ENCODE peak calls at places on chromosome 18, in six cellular contexts. One of them, this sample, is unnamed.

GRCh38 chr18:24999650-25000267 is 352.2 kb downstream of the ZNF521 start:
- DNase-seq in GM23338: no peak
- DNase-seq in body of pancreas: no peak
- DNase-seq in pancreas: no peak
- DNase-seq in fibroblast of pulmonary artery: no peak
- DNase-seq in sigmoid colon: no peak
- DNase-seq in this sample: no peak

GRCh38 chr18:77133920-77134496 is 1.4 kb upstream of the MBP start:
- DNase-seq in GM23338: no peak
- DNase-seq in body of pancreas: no peak
- DNase-seq in pancreas: no peak
- DNase-seq in fibroblast of pulmonary artery: no peak
- DNase-seq in sigmoid colon: peak; percentile 83
- DNase-seq in this sample: no peak

GRCh38 chr18:39455300-39455699 is 1889.7 kb upstream of the CELF4 start:
- DNase-seq in GM23338: no peak
- DNase-seq in body of pancreas: no peak
- DNase-seq in pancreas: no peak
- DNase-seq in fibroblast of pulmonary artery: peak; percentile 77
- DNase-seq in sigmoid colon: no peak
- DNase-seq in this sample: no peak

GRCh38 chr18:76491801-76492668 is 3.0 kb downstream of the ZNF516 start:
- DNase-seq in GM23338: peak; percentile 58
- DNase-seq in body of pancreas: peak; percentile 49
- DNase-seq in pancreas: peak; percentile 42
- DNase-seq in fibroblast of pulmonary artery: peak; percentile 41
- DNase-seq in sigmoid colon: peak; percentile 77
- DNase-seq in this sample: peak; percentile 81

GRCh38 chr18:69567813-69568488 is 167.3 kb downstream of the DOK6 start:
- DNase-seq in GM23338: peak; percentile 59
- DNase-seq in body of pancreas: no peak
- DNase-seq in pancreas: no peak
- DNase-seq in fibroblast of pulmonary artery: peak; percentile 8
- DNase-seq in sigmoid colon: no peak
- DNase-seq in this sample: no peak

GRCh38 chr18:12460874-12461273 is 53.1 kb downstream of the PRELID3A start:
- DNase-seq in GM23338: no peak
- DNase-seq in body of pancreas: no peak
- DNase-seq in pancreas: no peak
- DNase-seq in fibroblast of pulmonary artery: peak; percentile 68
- DNase-seq in sigmoid colon: no peak
- DNase-seq in this sample: no peak

GRCh38 chr18:58965930-58966662 is 101.4 kb downstream of the ZNF532 start:
- DNase-seq in GM23338: no peak
- DNase-seq in body of pancreas: no peak
- DNase-seq in pancreas: no peak
- DNase-seq in fibroblast of pulmonary artery: no peak
- DNase-seq in sigmoid colon: no peak
- DNase-seq in this sample: no peak

GRCh38 chr18:48935433-48935774 is 15.4 kb downstream of the SMAD7 start:
- DNase-seq in GM23338: no peak
- DNase-seq in body of pancreas: no peak
- DNase-seq in pancreas: no peak
- DNase-seq in fibroblast of pulmonary artery: no peak
- DNase-seq in sigmoid colon: no peak
- DNase-seq in this sample: no peak

GRCh38 chr18:12377556-12378553 is 828 bp upstream of the AFG3L2 start:
- DNase-seq in GM23338: peak; percentile 98
- DNase-seq in body of pancreas: no peak
- DNase-seq in pancreas: no peak
- DNase-seq in fibroblast of pulmonary artery: no peak
- DNase-seq in sigmoid colon: no peak
- DNase-seq in this sample: no peak

GRCh38 chr18:54671291-54671881 is 80.3 kb downstream of the DYNAP start:
- DNase-seq in GM23338: peak; percentile 70
- DNase-seq in body of pancreas: no peak
- DNase-seq in pancreas: no peak
- DNase-seq in fibroblast of pulmonary artery: peak; percentile 63
- DNase-seq in sigmoid colon: no peak
- DNase-seq in this sample: no peak

GRCh38 chr18:31658670-31659573 is 25.5 kb downstream of the B4GALT6 start:
- DNase-seq in GM23338: no peak
- DNase-seq in body of pancreas: no peak
- DNase-seq in pancreas: no peak
- DNase-seq in fibroblast of pulmonary artery: no peak
- DNase-seq in sigmoid colon: no peak
- DNase-seq in this sample: no peak

GRCh38 chr18:56217406-56217805 is 421.0 kb downstream of the TXNL1 start:
- DNase-seq in GM23338: no peak
- DNase-seq in body of pancreas: no peak
- DNase-seq in pancreas: no peak
- DNase-seq in fibroblast of pulmonary artery: no peak
- DNase-seq in sigmoid colon: no peak
- DNase-seq in this sample: no peak

GRCh38 chr18:79789901-79790885 is 7.5 kb upstream of the KCNG2 start:
- DNase-seq in GM23338: no peak
- DNase-seq in body of pancreas: no peak
- DNase-seq in pancreas: no peak
- DNase-seq in fibroblast of pulmonary artery: no peak
- DNase-seq in sigmoid colon: peak; percentile 40
- DNase-seq in this sample: peak; percentile 92

GRCh38 chr18:48517048-48517447 is 21.8 kb upstream of the CTIF start:
- DNase-seq in GM23338: no peak
- DNase-seq in body of pancreas: no peak
- DNase-seq in pancreas: no peak
- DNase-seq in fibroblast of pulmonary artery: no peak
- DNase-seq in sigmoid colon: no peak
- DNase-seq in this sample: no peak

GRCh38 chr18:1094408-1094807 is 189.7 kb downstream of the ADCYAP1 start:
- DNase-seq in GM23338: no peak
- DNase-seq in body of pancreas: no peak
- DNase-seq in pancreas: no peak
- DNase-seq in fibroblast of pulmonary artery: peak; percentile 46
- DNase-seq in sigmoid colon: no peak
- DNase-seq in this sample: no peak

GRCh38 chr18:77008576-77009315 is 123.8 kb downstream of the MBP start:
- DNase-seq in GM23338: no peak
- DNase-seq in body of pancreas: no peak
- DNase-seq in pancreas: no peak
- DNase-seq in fibroblast of pulmonary artery: no peak
- DNase-seq in sigmoid colon: no peak
- DNase-seq in this sample: no peak

GRCh38 chr18:71727909-71728308 is 816.2 kb downstream of the CBLN2 start:
- DNase-seq in GM23338: no peak
- DNase-seq in body of pancreas: no peak
- DNase-seq in pancreas: no peak
- DNase-seq in fibroblast of pulmonary artery: no peak
- DNase-seq in sigmoid colon: no peak
- DNase-seq in this sample: no peak

GRCh38 chr18:31792580-31792911 is 31.9 kb upstream of the SLC25A52 start:
- DNase-seq in GM23338: no peak
- DNase-seq in body of pancreas: no peak
- DNase-seq in pancreas: no peak
- DNase-seq in fibroblast of pulmonary artery: no peak
- DNase-seq in sigmoid colon: no peak
- DNase-seq in this sample: no peak

GRCh38 chr18:63681449-63682381 is 20.0 kb upstream of the SERPINB3 start:
- DNase-seq in GM23338: no peak
- DNase-seq in body of pancreas: no peak
- DNase-seq in pancreas: no peak
- DNase-seq in fibroblast of pulmonary artery: no peak
- DNase-seq in sigmoid colon: no peak
- DNase-seq in this sample: no peak

GRCh38 chr18:80033181-80034067 is 810 bp upstream of the RBFA start:
- DNase-seq in GM23338: peak; percentile 84
- DNase-seq in body of pancreas: no peak
- DNase-seq in pancreas: no peak
- DNase-seq in fibroblast of pulmonary artery: peak; percentile 47
- DNase-seq in sigmoid colon: peak; percentile 79
- DNase-seq in this sample: peak; percentile 100

GRCh38 chr18:36333418-36333817 is 35.9 kb downstream of the FHOD3 start:
- DNase-seq in GM23338: no peak
- DNase-seq in body of pancreas: no peak
- DNase-seq in pancreas: no peak
- DNase-seq in fibroblast of pulmonary artery: peak; percentile 90
- DNase-seq in sigmoid colon: no peak
- DNase-seq in this sample: no peak

GRCh38 chr18:70422061-70422965 is 133.5 kb downstream of the SOCS6 start:
- DNase-seq in GM23338: no peak
- DNase-seq in body of pancreas: peak; percentile 62
- DNase-seq in pancreas: peak; percentile 44
- DNase-seq in fibroblast of pulmonary artery: peak; percentile 94
- DNase-seq in sigmoid colon: peak; percentile 84
- DNase-seq in this sample: no peak

DNA sequence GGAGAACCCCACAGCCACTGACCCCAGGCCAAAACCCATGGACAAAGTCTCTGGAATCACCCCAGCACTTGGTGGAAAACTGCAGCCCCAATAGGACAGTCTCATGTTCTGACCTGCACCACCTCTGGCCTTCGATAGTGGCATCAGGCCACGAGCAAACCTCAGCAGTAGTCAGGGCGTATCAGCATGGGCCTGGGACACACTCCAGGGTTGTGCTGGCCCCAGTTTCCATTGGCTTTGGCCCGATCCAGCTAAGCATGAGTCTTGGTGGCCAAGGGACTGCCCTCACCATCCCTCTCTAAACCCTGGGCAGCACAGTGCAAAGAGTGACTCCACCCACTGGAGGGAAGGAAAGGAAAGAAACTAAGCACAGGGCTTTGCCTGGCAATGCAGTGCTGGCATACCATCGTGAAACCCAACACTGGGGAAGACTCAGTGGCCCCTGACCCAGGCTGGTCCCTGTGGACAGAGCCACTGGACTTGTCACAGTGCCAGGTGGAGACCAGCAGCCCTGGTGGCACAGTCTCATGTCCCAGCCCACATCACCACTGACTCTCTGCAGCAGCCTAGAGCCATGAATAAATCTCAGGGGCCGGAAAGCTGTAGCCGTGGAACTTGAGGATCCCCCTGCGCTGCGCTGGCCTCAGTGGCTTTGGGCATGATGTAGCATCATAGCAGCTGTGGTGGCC is 46.3 kb downstream of the ZNF519 start:
- DNase-seq in GM23338: no peak
- DNase-seq in body of pancreas: no peak
- DNase-seq in pancreas: no peak
- DNase-seq in fibroblast of pulmonary artery: no peak
- DNase-seq in sigmoid colon: no peak
- DNase-seq in this sample: no peak
- TF ChIP-seq CTCF in GM23338: no peak
- TF ChIP-seq CTCF in body of pancreas: no peak
- TF ChIP-seq CTCF in pancreas: no peak
- TF ChIP-seq CTCF in fibroblast of pulmonary artery: no peak
- TF ChIP-seq CTCF in sigmoid colon: no peak
- TF ChIP-seq CTCF in this sample: no peak

DNA sequence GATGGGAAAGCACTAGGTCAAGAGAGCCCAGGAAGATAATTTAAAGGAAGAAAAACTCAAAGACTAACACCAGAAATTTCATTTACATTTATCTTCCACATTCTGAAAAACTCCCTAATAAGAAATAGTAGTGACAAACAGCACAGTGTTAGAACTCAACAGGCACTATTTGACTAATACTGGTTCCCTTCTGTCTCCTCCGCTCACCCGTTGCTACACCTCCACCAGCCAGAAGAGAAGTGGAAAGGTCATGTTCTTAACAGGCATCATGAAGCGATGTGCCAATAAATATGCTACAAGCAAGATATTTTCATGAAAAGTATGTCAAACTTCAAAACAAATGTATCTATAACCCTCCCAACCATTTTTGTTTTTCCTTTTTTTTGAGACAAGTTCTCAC is 5.7 kb downstream of the ROCK1 start:
- DNase-seq in GM23338: no peak
- DNase-seq in body of pancreas: no peak
- DNase-seq in pancreas: no peak
- DNase-seq in fibroblast of pulmonary artery: no peak
- DNase-seq in sigmoid colon: no peak
- DNase-seq in this sample: no peak
- TF ChIP-seq CTCF in GM23338: no peak
- TF ChIP-seq CTCF in body of pancreas: no peak
- TF ChIP-seq CTCF in pancreas: no peak
- TF ChIP-seq CTCF in fibroblast of pulmonary artery: no peak
- TF ChIP-seq CTCF in sigmoid colon: no peak
- TF ChIP-seq CTCF in this sample: no peak

DNA sequence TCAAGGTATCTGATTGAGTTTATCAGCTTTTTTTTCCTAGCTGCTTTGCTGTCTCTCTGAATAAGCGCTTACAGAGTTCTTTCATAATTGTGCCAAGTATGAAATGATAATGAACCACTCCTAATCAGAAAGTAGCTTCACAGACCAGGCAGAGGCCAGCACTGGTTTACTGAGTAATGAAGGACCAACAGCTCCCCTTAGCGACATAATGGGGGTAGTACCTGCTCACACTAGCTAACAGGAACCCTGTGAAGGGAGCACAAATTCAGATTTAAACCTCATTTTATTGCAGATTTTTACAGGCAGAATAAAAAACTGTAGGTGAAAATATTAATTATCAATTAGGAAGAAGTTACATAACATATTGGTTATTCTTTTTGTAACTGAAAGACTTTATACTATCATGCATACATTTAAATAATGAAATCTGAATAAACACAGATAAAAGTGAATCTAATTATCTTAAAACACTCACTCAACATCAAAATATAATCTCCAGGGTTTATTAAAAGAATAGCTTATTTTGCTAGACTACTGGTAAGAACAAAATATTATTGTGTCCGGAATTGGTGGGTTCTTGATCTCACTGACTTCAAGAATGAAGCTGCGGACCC is 53.7 kb upstream of the LRRC30 start:
- DNase-seq in GM23338: peak; percentile 72
- DNase-seq in body of pancreas: peak; percentile 55
- DNase-seq in pancreas: no peak
- DNase-seq in fibroblast of pulmonary artery: peak; percentile 92
- DNase-seq in sigmoid colon: peak; percentile 74
- DNase-seq in this sample: no peak
- TF ChIP-seq CTCF in GM23338: peak; percentile 90
- TF ChIP-seq CTCF in body of pancreas: peak; percentile 32
- TF ChIP-seq CTCF in pancreas: peak; percentile 25
- TF ChIP-seq CTCF in fibroblast of pulmonary artery: peak; percentile 90
- TF ChIP-seq CTCF in sigmoid colon: peak; percentile 49
- TF ChIP-seq CTCF in this sample: peak; percentile 95

GRCh38 chr18:21742323-21742687 is 1.7 kb downstream of the MIB1 start:
- DNase-seq in GM23338: no peak
- DNase-seq in body of pancreas: no peak
- DNase-seq in pancreas: no peak
- DNase-seq in fibroblast of pulmonary artery: peak; percentile 11
- DNase-seq in sigmoid colon: no peak
- DNase-seq in this sample: no peak

GRCh38 chr18:21747268-21747667 is 6.7 kb downstream of the MIB1 start:
- DNase-seq in GM23338: no peak
- DNase-seq in body of pancreas: no peak
- DNase-seq in pancreas: no peak
- DNase-seq in fibroblast of pulmonary artery: no peak
- DNase-seq in sigmoid colon: no peak
- DNase-seq in this sample: no peak

GRCh38 chr18:21747764-21748693 is 7.4 kb downstream of the MIB1 start:
- DNase-seq in GM23338: no peak
- DNase-seq in body of pancreas: no peak
- DNase-seq in pancreas: no peak
- DNase-seq in fibroblast of pulmonary artery: no peak
- DNase-seq in sigmoid colon: no peak
- DNase-seq in this sample: no peak

GRCh38 chr18:21743166-21743831 is 2.7 kb downstream of the MIB1 start:
- DNase-seq in GM23338: no peak
- DNase-seq in body of pancreas: no peak
- DNase-seq in pancreas: no peak
- DNase-seq in fibroblast of pulmonary artery: no peak
- DNase-seq in sigmoid colon: no peak
- DNase-seq in this sample: no peak

GRCh38 chr18:21745234-21745633 is 4.6 kb downstream of the MIB1 start:
- DNase-seq in GM23338: peak; percentile 31
- DNase-seq in body of pancreas: no peak
- DNase-seq in pancreas: no peak
- DNase-seq in fibroblast of pulmonary artery: no peak
- DNase-seq in sigmoid colon: no peak
- DNase-seq in this sample: no peak
- TF ChIP-seq CTCF in GM23338: peak; percentile 20
- TF ChIP-seq CTCF in body of pancreas: no peak
- TF ChIP-seq CTCF in pancreas: no peak
- TF ChIP-seq CTCF in fibroblast of pulmonary artery: no peak
- TF ChIP-seq CTCF in sigmoid colon: no peak
- TF ChIP-seq CTCF in this sample: no peak